ENCODE peak calls at places on chromosomes 4 and X, in eight cellular contexts. F is AG04450; P is heart right ventricle; J is H1; D is Karpas-422; U is aorta; H is naive thymus-derived CD4-positive, alpha-beta T cell; Y is fibroblast of mammary gland. M is an unnamed sample.

GRCh38 chrX:122187065-122187464 is 997.0 kb upstream of the GRIA3 start:
- DNase-seq in D (no peak), H (no peak), Y (no peak), F (no peak), P (no peak), J (no peak), U (no peak), M (no peak)

GRCh38 chrX:68420559-68420958 is 12.7 kb downstream of the OPHN1 start:
- DNase-seq in H (no peak), Y (no peak), U (no peak), F (no peak), P (no peak), D (no peak), J (no peak), M (no peak)

GRCh38 chr4:130336585-130337217 is 1240.7 kb downstream of the C4orf33 start:
- DNase-seq in F (no peak), H (no peak), Y (peak; percentile 37), D (peak; percentile 62), J (no peak), U (no peak), P (no peak), M (peak; percentile 37)

GRCh38 chrX:133177202-133177601 is 41.0 kb downstream of the TFDP3 start:
- DNase-seq in U (no peak), J (no peak), Y (no peak), H (no peak), P (no peak), D (no peak), F (no peak), M (no peak)

GRCh38 chrX:115058276-115058675 is 40.9 kb upstream of the IL13RA2 start:
- DNase-seq in J (no peak), H (no peak), F (peak; percentile 63), P (peak; percentile 30), D (no peak), U (no peak), Y (peak; percentile 94), M (no peak)

GRCh38 chr4:133424611-133425010 is 275.5 kb downstream of the PCDH10 start:
- DNase-seq in Y (no peak), D (no peak), H (no peak), U (no peak), P (no peak), J (no peak), F (no peak), M (no peak)

GRCh38 chr4:87492617-87493016 is 36.6 kb downstream of the SPARCL1 start:
- DNase-seq in F (no peak), J (no peak), H (no peak), D (no peak), P (no peak), U (no peak), Y (peak; percentile 19), M (no peak)

GRCh38 chr4:33911951-33912350 is 2332.4 kb downstream of the ARAP2 start:
- DNase-seq in J (no peak), D (no peak), P (no peak), H (no peak), Y (peak; percentile 4), U (no peak), F (no peak), M (no peak)

GRCh38 chrX:130805906-130806305 is 97.1 kb downstream of the ENOX2 start:
- DNase-seq in H (no peak), D (no peak), Y (no peak), J (no peak), U (no peak), P (no peak), F (no peak), M (no peak)

GRCh38 chr4:40307627-40308497 is 27.3 kb upstream of the CHRNA9 start:
- DNase-seq in D (peak; percentile 96), P (peak; percentile 33), F (no peak), H (peak; percentile 34), Y (no peak), J (no peak), U (no peak), M (peak; percentile 96)

GRCh38 chr4:30716671-30717207 is 3.4 kb upstream of the PCDH7 start:
- DNase-seq in D (no peak), H (no peak), U (peak; percentile 59), Y (peak; percentile 45), J (no peak), P (no peak), F (no peak), M (peak; percentile 5)

GRCh38 chrX:15151267-15152196 is 118.4 kb downstream of the ASB9 start:
- DNase-seq in H (no peak), U (no peak), F (no peak), J (no peak), D (peak; percentile 46), P (no peak), Y (no peak), M (no peak)

GRCh38 chr4:57064811-57065711 is 45.1 kb downstream of the IGFBP7 start:
- DNase-seq in H (no peak), Y (peak; percentile 96), P (peak; percentile 45), U (peak; percentile 85), F (peak; percentile 84), D (no peak), J (no peak), M (no peak)

GRCh38 chr4:159389756-159390155 is 286.9 kb downstream of the RAPGEF2 start:
- DNase-seq in U (no peak), F (no peak), H (no peak), D (no peak), P (no peak), J (no peak), Y (no peak), M (no peak)

GRCh38 chr4:25919676-25920075 is 5.7 kb downstream of the SMIM20 start:
- DNase-seq in J (no peak), H (no peak), F (no peak), Y (no peak), P (no peak), D (no peak), U (no peak), M (no peak)

GRCh38 chrX:25005382-25006185 is 10.2 kb downstream of the ARX start:
- DNase-seq in J (no peak), U (no peak), H (no peak), P (no peak), Y (no peak), F (no peak), D (no peak), M (no peak)
- H3K4me3 ChIP-seq in J (no peak overlapping the region), U (no peak overlapping the region), H (no peak overlapping the region), P (no peak overlapping the region), Y (no peak overlapping the region), F (peak overlapping the region; percentile 7), D (no peak overlapping the region), M (no peak overlapping the region)

DNA sequence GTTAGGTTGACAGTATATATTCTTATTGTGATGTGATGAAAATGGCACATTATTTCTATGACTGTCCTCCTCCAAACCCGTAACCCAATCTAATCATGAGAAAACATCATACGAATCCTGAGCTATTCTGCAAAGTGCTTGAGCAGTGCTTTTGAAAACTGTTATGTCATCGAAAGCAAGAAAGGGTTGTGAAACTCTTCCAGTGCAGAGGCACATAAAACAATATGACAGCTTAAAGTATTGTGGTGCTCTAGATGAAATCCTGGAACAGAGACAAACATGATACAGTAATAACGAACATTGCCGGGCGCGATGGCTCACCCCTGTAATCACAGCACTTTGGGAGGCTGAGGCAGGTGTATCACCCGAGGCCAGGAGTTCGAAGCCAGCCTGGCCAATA is 1648.0 kb downstream of the STIM2 start:
- DNase-seq in Y (peak; percentile 5), J (no peak), F (no peak), D (no peak), P (no peak), H (no peak), U (no peak), M (no peak)
- H3K4me3 ChIP-seq in Y (no peak overlapping the region), J (no peak overlapping the region), F (no peak overlapping the region), D (no peak overlapping the region), P (no peak overlapping the region), H (no peak overlapping the region), U (no peak overlapping the region), M (no peak overlapping the region)

GRCh38 chrX:154802838-154803410 is 2.4 kb downstream of the MPP1 start:
- DNase-seq in U (no peak), D (no peak), F (no peak), P (no peak), H (no peak), J (no peak), Y (no peak), M (no peak)
- H3K4me3 ChIP-seq in U (no peak overlapping the region), D (no peak overlapping the region), F (no peak overlapping the region), P (no peak overlapping the region), H (no peak overlapping the region), J (no peak overlapping the region), Y (no peak overlapping the region), M (no peak overlapping the region)

GRCh38 chrX:129779086-129779672 is 570 bp upstream of the SASH3 start:
- DNase-seq in U (no peak), J (no peak), F (no peak), Y (no peak), P (no peak), D (no peak), H (no peak), M (no peak)
- H3K4me3 ChIP-seq in U (no peak overlapping the region), J (no peak overlapping the region), F (no peak overlapping the region), Y (no peak overlapping the region), P (no peak overlapping the region), D (peak overlapping the region; percentile 70), H (peak overlapping the region; percentile 93), M (peak overlapping the region; percentile 82)

DNA sequence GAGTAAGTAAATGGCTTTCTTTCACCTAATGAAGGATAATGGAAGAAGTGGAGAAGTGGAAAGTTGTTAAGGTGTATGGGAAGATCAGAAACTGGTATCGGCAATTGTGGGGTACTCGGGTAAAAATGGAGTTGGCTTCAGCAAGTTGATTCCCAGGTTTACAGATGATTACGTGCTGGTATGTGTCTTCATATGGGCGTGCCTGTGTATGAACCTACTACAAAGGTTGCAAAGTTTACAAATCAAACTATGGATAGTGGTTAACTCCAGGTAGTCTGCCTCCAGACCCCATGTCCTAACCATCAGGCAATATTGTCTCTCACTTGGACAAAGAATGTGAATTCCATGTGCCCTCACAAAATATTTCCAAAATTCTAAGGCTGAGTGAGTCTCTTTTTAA is 778 bp downstream of the TLR3 start:
- DNase-seq in J (no peak), P (no peak), F (no peak), U (no peak), D (no peak), H (no peak), Y (no peak), M (no peak)
- H3K4me3 ChIP-seq in J (no peak overlapping the region), P (peak overlapping the region; percentile 55), F (no peak overlapping the region), U (peak overlapping the region; percentile 40), D (no peak overlapping the region), H (no peak overlapping the region), Y (peak overlapping the region; percentile 0), M (peak overlapping the region; percentile 63)

GRCh38 chr4:98716796-98717195 is 58.4 kb upstream of the TSPAN5 start:
- DNase-seq in Y (no peak), P (no peak), D (no peak), U (no peak), H (no peak), J (no peak), F (no peak), M (no peak)

GRCh38 chr4:98722000-98722399 is 63.6 kb upstream of the TSPAN5 start:
- DNase-seq in Y (no peak), F (no peak), H (no peak), U (no peak), J (no peak), P (no peak), D (no peak), M (no peak)

DNA sequence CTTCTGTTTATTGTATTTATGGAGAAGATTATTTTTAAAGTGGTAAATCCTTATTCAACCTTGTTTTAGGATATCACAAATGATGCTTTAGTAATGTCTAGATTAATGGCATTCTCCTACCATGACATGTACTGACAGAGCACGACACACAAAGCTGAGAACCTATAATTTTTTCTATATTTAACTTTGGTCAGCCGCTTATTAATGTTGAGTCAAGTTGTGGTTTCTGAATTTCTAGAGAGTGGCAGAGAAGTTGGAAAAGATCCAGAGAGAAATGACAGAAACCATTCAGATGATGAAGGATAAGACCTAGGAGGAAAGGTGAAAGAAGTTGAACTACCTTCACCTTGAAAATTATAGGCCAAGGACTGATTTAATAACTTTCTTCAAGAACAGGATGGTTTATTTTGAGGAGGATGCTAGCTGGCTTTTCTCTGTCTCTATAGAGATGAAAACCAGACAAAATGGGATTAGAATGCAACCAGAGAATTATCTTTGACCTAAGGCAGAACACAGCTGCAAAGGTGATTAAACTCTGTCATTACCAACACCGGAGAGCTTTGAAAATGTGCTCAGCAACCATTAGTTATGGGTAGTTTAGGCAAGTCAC is 62.6 kb upstream of the TSPAN5 start:
- DNase-seq in D (no peak), U (no peak), P (no peak), J (no peak), H (no peak), F (no peak), Y (peak; percentile 20), M (no peak)
- H3K4me3 ChIP-seq in D (no peak overlapping the region), U (no peak overlapping the region), P (no peak overlapping the region), J (no peak overlapping the region), H (no peak overlapping the region), F (no peak overlapping the region), Y (no peak overlapping the region), M (no peak overlapping the region)